ENCODE peak calls at places on chromosome 15, in five cellular contexts. F is stimulated activated CD4-positive, alpha-beta T cell treated with anti-CD3 and anti-CD28 coated beads, Interleukin-4, amount 100 ng/mL, for 48 hours; E is thyroid gland; G is activated T-helper 1 cell treated with anti-CD3 and anti-CD28 coated beads, Interleukin-12 subunit alpha, Interleukin-12 subunit beta, Interleukin-2, Interleukin-4 antibody, amounts not matched to agents 30 ng/mL and 10 ng/mL and 1 ng/mL, durations not matched to agents 14 hours and 24 hours and 36 hours; K is Caki2. O is an unnamed sample.

GRCh38 chr15:70569139-70569717 is 194.1 kb downstream of the UACA start:
- DNase-seq in G (no peak), E (peak; percentile 25), F (no peak), K (peak; percentile 38), O (no peak)

GRCh38 chr15:75192307-75192706 is 9.4 kb upstream of the C15orf39 start:
- DNase-seq in G (no peak), K (no peak), F (no peak), E (no peak), O (no peak)

GRCh38 chr15:79858469-79858868 is 38.3 kb downstream of the MTHFS start:
- DNase-seq in F (no peak), E (no peak), K (no peak), G (no peak), O (no peak)

GRCh38 chr15:65926459-65926858 is 57.2 kb downstream of the RAB11A start:
- DNase-seq in K (no peak), E (no peak), F (no peak), G (no peak), O (no peak)

GRCh38 chr15:100734606-100735005 is 132.2 kb downstream of the ASB7 start:
- DNase-seq in G (no peak), K (no peak), E (no peak), F (no peak), O (no peak)

GRCh38 chr15:98904466-98905048 is 103.0 kb downstream of the PGPEP1L start:
- DNase-seq in F (no peak), E (no peak), K (peak; percentile 57), G (no peak), O (peak; percentile 23)

GRCh38 chr15:40354408-40355171 is 3.4 kb upstream of the DISP2 start:
- DNase-seq in E (peak; percentile 60), K (no peak), G (no peak), F (no peak), O (no peak)

GRCh38 chr15:64464271-64465005 is 4.1 kb downstream of the ZNF609 start:
- DNase-seq in G (no peak), K (no peak), E (peak; percentile 81), F (no peak), O (no peak)

GRCh38 chr15:99963096-99963825 is 230.0 kb upstream of the LYSMD4 start:
- DNase-seq in E (no peak), G (no peak), F (no peak), K (peak; percentile 5), O (no peak)

GRCh38 chr15:90650117-90650955 is 66.8 kb upstream of the BLM start:
- DNase-seq in F (no peak), K (no peak), G (no peak), E (no peak), O (no peak)

GRCh38 chr15:85316244-85316934 is 64.0 kb upstream of the AKAP13 start:
- DNase-seq in F (no peak), G (no peak), K (no peak), E (peak; percentile 47), O (peak; percentile 34)

GRCh38 chr15:43095708-43096347 is 10.0 kb downstream of the UBR1 start:
- DNase-seq in E (no peak), G (no peak), K (no peak), F (no peak), O (no peak)

GRCh38 chr15:52337198-52337853 is 41.7 kb upstream of the MYO5C start:
- DNase-seq in F (no peak), E (no peak), G (no peak), K (peak; percentile 25), O (no peak)

GRCh38 chr15:73959012-73959581 is 32.8 kb downstream of the LOXL1 start:
- DNase-seq in F (no peak), E (no peak), G (no peak), K (no peak), O (peak; percentile 61)

GRCh38 chr15:73564255-73564654 is 68.9 kb downstream of the NPTN start:
- DNase-seq in F (no peak), G (no peak), E (peak; percentile 18), K (peak; percentile 71), O (no peak)

GRCh38 chr15:90638963-90639362 is 78.2 kb upstream of the BLM start:
- DNase-seq in F (no peak), K (no peak), G (no peak), E (no peak), O (no peak)

GRCh38 chr15:98025237-98025636 is 64.7 kb downstream of the ARRDC4 start:
- DNase-seq in E (no peak), G (no peak), F (no peak), K (peak; percentile 36), O (no peak)

GRCh38 chr15:38533926-38534325 is 30.7 kb downstream of the RASGRP1 start:
- DNase-seq in K (no peak), E (no peak), G (no peak), F (no peak), O (no peak)

GRCh38 chr15:96392380-96393208 is 62.1 kb downstream of the NR2F2 start:
- DNase-seq in F (no peak), G (no peak), E (no peak), K (no peak), O (no peak)

GRCh38 chr15:56325186-56325585 is 40.0 kb upstream of the TEX9 start:
- DNase-seq in F (no peak), E (no peak), G (no peak), K (no peak), O (no peak)

GRCh38 chr15:66400351-66400774 is 13.7 kb downstream of the MAP2K1 start:
- DNase-seq in E (no peak), K (no peak), F (no peak), G (no peak), O (no peak)

GRCh38 chr15:31177936-31178335 is 76.4 kb upstream of the TRPM1 start:
- DNase-seq in F (no peak), K (no peak), G (no peak), E (no peak), O (no peak)

GRCh38 chr15:44215594-44215993 is 20.5 kb upstream of the FRMD5 start:
- DNase-seq in G (no peak), K (peak; percentile 21), E (no peak), F (no peak), O (no peak)

GRCh38 chr15:78200276-78200930 is 34.0 kb downstream of the ACSBG1 start:
- DNase-seq in E (no peak), G (no peak), F (no peak), K (no peak), O (peak; percentile 5)

GRCh38 chr15:89672221-89673161 is 6.7 kb downstream of the PLIN1 start:
- DNase-seq in F (no peak), G (no peak), K (no peak), E (peak; percentile 61), O (no peak)

GRCh38 chr15:39118510-39118909 is 462.4 kb upstream of the THBS1 start:
- DNase-seq in K (no peak), G (no peak), F (no peak), E (no peak), O (no peak)

GRCh38 chr15:55289011-55289572 is 521 bp downstream of the RAB27A start:
- DNase-seq in G (peak; percentile 30), E (peak; percentile 34), F (peak; percentile 30), K (peak; percentile 18), O (peak; percentile 51)